ENCODE peak calls at places on chromosome 1, in six cellular contexts. E is K562, G is A549, M is SK-N-SH, B is HCT116, U is endothelial cell of umbilical vein. N is an unnamed sample.

GRCh38 chr1:30652151-30652915 is 71.1 kb downstream of the MATN1 start:
- DNase-seq in B (no peak), U (no peak), M (peak), G (no peak), E (no peak), N (no peak)

GRCh38 chr1:178330153-178330552 is 166.6 kb downstream of the CLEC20A start:
- DNase-seq in B (no peak), G (no peak), U (no peak), M (no peak), E (no peak), N (no peak)

GRCh38 chr1:19728413-19729145 is 63.9 kb downstream of the HTR6 start:
- DNase-seq in M (no peak), B (no peak), G (no peak), U (no peak), E (no peak), N (no peak)

GRCh38 chr1:201774224-201774982 is 54.6 kb upstream of the IPO9 start:
- DNase-seq in E (no peak), M (no peak), G (no peak), U (no peak), B (no peak), N (no peak)

GRCh38 chr1:23424171-23424959 is at the start of gene TCEA3:
- DNase-seq in B (no peak), U (no peak), M (peak), G (no peak), E (no peak), N (no peak)

GRCh38 chr1:32716312-32717126 is 13.9 kb upstream of the SYNC start:
- DNase-seq in E (peak), G (peak), M (peak), U (no peak), B (peak), N (peak)

GRCh38 chr1:239031310-239031709 is 355.1 kb upstream of the CHRM3 start:
- DNase-seq in B (no peak), U (no peak), E (no peak), M (no peak), G (no peak), N (no peak)

GRCh38 chr1:161261859-161262225 is 3.3 kb downstream of the PCP4L1 start:
- DNase-seq in B (no peak), E (no peak), M (no peak), G (no peak), U (no peak), N (no peak)

GRCh38 chr1:211257831-211258225 is 1.3 kb upstream of the RCOR3 start:
- DNase-seq in B (no peak), G (no peak), M (no peak), U (no peak), E (no peak), N (no peak)

GRCh38 chr1:90176530-90176929 is 181.6 kb downstream of the ZNF326 start:
- DNase-seq in B (no peak), E (no peak), M (no peak), U (no peak), G (no peak), N (peak)

GRCh38 chr1:54403808-54404261 is 2.4 kb downstream of the SSBP3 start:
- DNase-seq in E (no peak), U (peak), M (no peak), B (no peak), G (no peak), N (peak)

GRCh38 chr1:99457381-99458165 is 188.3 kb upstream of the PALMD start:
- DNase-seq in E (no peak), G (no peak), B (no peak), M (peak), U (no peak), N (no peak)

GRCh38 chr1:187928288-187928687 is 1099.5 kb downstream of the PLA2G4A start:
- DNase-seq in E (no peak), M (peak), G (no peak), B (peak), U (peak), N (no peak)

GRCh38 chr1:196400478-196401453 is 207.5 kb downstream of the KCNT2 start:
- DNase-seq in G (no peak), E (no peak), U (peak), M (no peak), B (no peak), N (peak)

GRCh38 chr1:92599184-92599583 is 112.5 kb upstream of the GFI1 start:
- DNase-seq in B (peak), G (peak), E (no peak), U (peak), M (no peak), N (peak)

GRCh38 chr1:204684551-204685235 is 845 bp downstream of the LRRN2 start:
- DNase-seq in E (peak), U (no peak), M (no peak), B (no peak), G (peak), N (no peak)

GRCh38 chr1:199551967-199552565 is 475.4 kb upstream of the NR5A2 start:
- DNase-seq in G (peak), E (peak), M (peak), B (peak), U (peak), N (peak)

GRCh38 chr1:233635765-233636502 is 22.0 kb downstream of the KCNK1 start:
- DNase-seq in E (peak), M (no peak), U (no peak), B (peak), G (no peak), N (no peak)

GRCh38 chr1:185244015-185244747 is 72.9 kb downstream of the IVNS1ABP start:
- DNase-seq in B (no peak), G (no peak), U (peak), M (no peak), E (no peak), N (peak)

GRCh38 chr1:21885236-21886037 is 51.7 kb downstream of the HSPG2 start:
- DNase-seq in B (no peak), M (no peak), U (no peak), G (no peak), E (no peak), N (no peak)

GRCh38 chr1:150477733-150478132 is 9.5 kb upstream of the TARS2 start:
- DNase-seq in U (peak), G (no peak), E (no peak), B (no peak), M (no peak), N (no peak)

GRCh38 chr1:28395181-28395580 is 25.6 kb downstream of the PHACTR4 start:
- DNase-seq in M (no peak), E (peak), B (no peak), G (no peak), U (no peak), N (no peak)

GRCh38 chr1:50066806-50067205 is 41.9 kb upstream of the ELAVL4 start:
- DNase-seq in U (no peak), M (no peak), E (no peak), G (no peak), B (no peak), N (no peak)

GRCh38 chr1:194227157-194227556 is 1040.7 kb upstream of the B3GALT2 start:
- DNase-seq in E (no peak), U (peak), M (no peak), G (no peak), B (no peak), N (no peak)

GRCh38 chr1:176501596-176501995 is 38.6 kb downstream of the PAPPA2 start:
- DNase-seq in U (no peak), M (no peak), B (no peak), E (no peak), G (no peak), N (no peak)

GRCh38 chr1:12525311-12526181 is 92.5 kb downstream of the DHRS3 start:
- DNase-seq in G (no peak), E (no peak), U (no peak), M (no peak), B (no peak), N (peak)

GRCh38 chr1:152517237-152517811 is 3.0 kb downstream of the CRCT1 start:
- DNase-seq in B (peak), E (no peak), M (no peak), U (peak), G (peak), N (no peak)

GRCh38 chr1:155962599-155963211 is 15.6 kb downstream of the ARHGEF2 start:
- DNase-seq in E (no peak), M (no peak), U (peak), G (no peak), B (no peak), N (no peak)

GRCh38 chr1:31432592-31433395 is 19.8 kb downstream of the SERINC2 start:
- DNase-seq in E (no peak), M (peak), B (no peak), U (no peak), G (no peak), N (no peak)

GRCh38 chr1:106879538-106879937 is 176.9 kb upstream of the PRMT6 start:
- DNase-seq in B (no peak), M (no peak), G (no peak), U (no peak), E (no peak), N (no peak)
- TF ChIP-seq MAX in B (no peak), M (no peak), G (no peak), U (no peak), E (no peak), N (no peak)

GRCh38 chr1:100718581-100718980 is 961 bp upstream of the VCAM1 start:
- DNase-seq in E (no peak), U (no peak), G (no peak), M (no peak), B (no peak), N (peak)

GRCh38 chr1:100720751-100721150 is 1.2 kb downstream of the VCAM1 start:
- DNase-seq in G (no peak), U (no peak), M (no peak), E (no peak), B (no peak), N (no peak)

GRCh38 chr1:100721502-100722205 is 2.1 kb downstream of the VCAM1 start:
- DNase-seq in U (no peak), B (no peak), M (no peak), G (no peak), E (no peak), N (peak)

GRCh38 chr1:100717218-100717617 is 2.3 kb upstream of the VCAM1 start:
- DNase-seq in E (no peak), B (no peak), U (no peak), G (no peak), M (no peak), N (no peak)

GRCh38 chr1:100719490-100719889 is at the start of gene VCAM1:
- DNase-seq in U (peak), B (no peak), E (no peak), M (no peak), G (no peak), N (no peak)
- H3K4me3 ChIP-seq in U (no peak), B (no peak), E (no peak), M (peak), G (no peak), N (no peak)

DNA sequence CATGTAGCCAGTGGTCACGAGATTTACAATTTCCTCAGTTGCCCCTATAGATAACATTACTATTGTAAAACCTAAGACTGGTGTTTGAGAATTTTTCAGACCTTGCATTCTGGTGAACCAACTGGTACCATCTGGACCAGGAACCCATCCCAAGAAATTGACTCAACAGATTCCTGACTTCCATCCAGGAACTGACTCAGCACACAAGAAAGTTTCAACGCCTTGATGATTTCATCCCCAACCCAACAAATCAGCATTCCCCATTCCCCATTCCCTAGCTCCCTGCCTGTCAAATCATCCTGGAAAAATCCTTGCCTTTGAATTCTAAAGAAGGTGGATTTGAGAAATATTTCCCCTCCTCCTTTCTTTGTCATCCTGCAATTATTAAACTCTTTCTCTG is 529.8 kb upstream of the PRMT6 start:
- DNase-seq in G (no peak), B (no peak), U (no peak), M (no peak), E (no peak), N (no peak)
- TF ChIP-seq MAX in G (no peak), B (no peak), U (no peak), M (no peak), E (no peak), N (no peak)

GRCh38 chr1:3312894-3313578 is 141.4 kb upstream of the ARHGEF16 start:
- DNase-seq in B (peak), G (peak), E (peak), M (no peak), U (peak), N (peak)
- H3K4me3 ChIP-seq in B (no peak), G (no peak), E (no peak), M (no peak), U (no peak), N (no peak)